ENCODE peak calls at places on chromosomes 2 and 18, in seven cellular contexts. One of them, this sample, is unnamed. For H3K27me3, the result is how much of the 10 kb centered on the place peaks cover.

GRCh38 chr2:42812899-42813479 is 20.6 kb upstream of the HAAO start:
- DNase-seq in MM.1S: peak
- DNase-seq in ovary: no peak
- DNase-seq in AG04450: no peak
- DNase-seq in transverse colon: no peak
- DNase-seq in right atrium auricular region: no peak
- DNase-seq in CD8-positive, alpha-beta T cell: no peak
- DNase-seq in this sample: no peak

GRCh38 chr2:36824281-36824680 is 127.8 kb downstream of the VIT start:
- DNase-seq in transverse colon: no peak
- DNase-seq in CD8-positive, alpha-beta T cell: no peak
- DNase-seq in MM.1S: no peak
- DNase-seq in AG04450: no peak
- DNase-seq in right atrium auricular region: no peak
- DNase-seq in ovary: no peak
- DNase-seq in this sample: no peak

GRCh38 chr2:70127920-70128444 is 40.7 kb downstream of the PCBP1 start:
- DNase-seq in transverse colon: no peak
- DNase-seq in right atrium auricular region: no peak
- DNase-seq in CD8-positive, alpha-beta T cell: no peak
- DNase-seq in ovary: no peak
- DNase-seq in AG04450: no peak
- DNase-seq in MM.1S: peak
- DNase-seq in this sample: no peak

GRCh38 chr2:241014764-241015163 is 16.3 kb downstream of the SNED1 start:
- DNase-seq in right atrium auricular region: peak
- DNase-seq in MM.1S: no peak
- DNase-seq in ovary: peak
- DNase-seq in AG04450: no peak
- DNase-seq in CD8-positive, alpha-beta T cell: no peak
- DNase-seq in transverse colon: no peak
- DNase-seq in this sample: no peak

GRCh38 chr2:209942936-209943605 is 59.4 kb upstream of the RPE start:
- DNase-seq in AG04450: no peak
- DNase-seq in transverse colon: no peak
- DNase-seq in CD8-positive, alpha-beta T cell: no peak
- DNase-seq in ovary: no peak
- DNase-seq in MM.1S: no peak
- DNase-seq in right atrium auricular region: no peak
- DNase-seq in this sample: no peak

GRCh38 chr2:233342301-233342700 is 12.0 kb upstream of the DGKD start:
- DNase-seq in ovary: no peak
- DNase-seq in right atrium auricular region: no peak
- DNase-seq in transverse colon: no peak
- DNase-seq in CD8-positive, alpha-beta T cell: no peak
- DNase-seq in AG04450: no peak
- DNase-seq in MM.1S: no peak
- DNase-seq in this sample: no peak

GRCh38 chr2:211408485-211408884 is 852.1 kb downstream of the CPS1 start:
- DNase-seq in right atrium auricular region: no peak
- DNase-seq in CD8-positive, alpha-beta T cell: no peak
- DNase-seq in transverse colon: no peak
- DNase-seq in ovary: no peak
- DNase-seq in MM.1S: no peak
- DNase-seq in AG04450: no peak
- DNase-seq in this sample: peak

GRCh38 chr2:38178142-38178541 is 102.2 kb upstream of the CYP1B1 start:
- DNase-seq in MM.1S: no peak
- DNase-seq in ovary: peak
- DNase-seq in CD8-positive, alpha-beta T cell: no peak
- DNase-seq in AG04450: no peak
- DNase-seq in right atrium auricular region: peak
- DNase-seq in transverse colon: no peak
- DNase-seq in this sample: no peak

GRCh38 chr2:231181848-231182247 is 16.6 kb upstream of the ARMC9 start:
- DNase-seq in right atrium auricular region: peak
- DNase-seq in MM.1S: no peak
- DNase-seq in ovary: no peak
- DNase-seq in AG04450: no peak
- DNase-seq in CD8-positive, alpha-beta T cell: no peak
- DNase-seq in transverse colon: peak
- DNase-seq in this sample: no peak

GRCh38 chr2:231177156-231178007 is 21.0 kb upstream of the ARMC9 start:
- DNase-seq in ovary: no peak
- DNase-seq in right atrium auricular region: no peak
- DNase-seq in MM.1S: no peak
- DNase-seq in transverse colon: no peak
- DNase-seq in AG04450: no peak
- DNase-seq in CD8-positive, alpha-beta T cell: no peak
- DNase-seq in this sample: no peak

GRCh38 chr2:235447210-235447609 is 46.6 kb upstream of the AGAP1 start:
- DNase-seq in MM.1S: no peak
- DNase-seq in transverse colon: no peak
- DNase-seq in right atrium auricular region: no peak
- DNase-seq in ovary: no peak
- DNase-seq in CD8-positive, alpha-beta T cell: no peak
- DNase-seq in AG04450: no peak
- DNase-seq in this sample: no peak

GRCh38 chr2:11499081-11499743 is 33.3 kb upstream of the E2F6 start:
- DNase-seq in transverse colon: no peak
- DNase-seq in ovary: no peak
- DNase-seq in right atrium auricular region: no peak
- DNase-seq in CD8-positive, alpha-beta T cell: no peak
- DNase-seq in MM.1S: peak
- DNase-seq in AG04450: no peak
- DNase-seq in this sample: no peak

GRCh38 chr2:102660070-102660469 is 40.7 kb downstream of the SLC9A2 start:
- DNase-seq in right atrium auricular region: no peak
- DNase-seq in MM.1S: no peak
- DNase-seq in AG04450: no peak
- DNase-seq in CD8-positive, alpha-beta T cell: no peak
- DNase-seq in transverse colon: peak
- DNase-seq in ovary: no peak
- DNase-seq in this sample: no peak

GRCh38 chr18:8424917-8425725 is 184.1 kb upstream of the RAB12 start:
- DNase-seq in AG04450: peak
- DNase-seq in transverse colon: no peak
- DNase-seq in CD8-positive, alpha-beta T cell: no peak
- DNase-seq in right atrium auricular region: no peak
- DNase-seq in MM.1S: no peak
- DNase-seq in ovary: no peak
- DNase-seq in this sample: peak

GRCh38 chr2:10000541-10000940 is 42.8 kb upstream of the KLF11 start:
- DNase-seq in right atrium auricular region: no peak
- DNase-seq in ovary: no peak
- DNase-seq in MM.1S: no peak
- DNase-seq in transverse colon: no peak
- DNase-seq in CD8-positive, alpha-beta T cell: no peak
- DNase-seq in AG04450: no peak
- DNase-seq in this sample: no peak

GRCh38 chr2:26574066-26574899 is 66.9 kb downstream of the CIB4 start:
- DNase-seq in right atrium auricular region: no peak
- DNase-seq in ovary: no peak
- DNase-seq in AG04450: no peak
- DNase-seq in MM.1S: no peak
- DNase-seq in CD8-positive, alpha-beta T cell: no peak
- DNase-seq in transverse colon: no peak
- DNase-seq in this sample: no peak

GRCh38 chr2:191622374-191623320 is 55.3 kb upstream of the NABP1 start:
- DNase-seq in MM.1S: no peak
- DNase-seq in transverse colon: no peak
- DNase-seq in CD8-positive, alpha-beta T cell: no peak
- DNase-seq in ovary: no peak
- DNase-seq in AG04450: no peak
- DNase-seq in right atrium auricular region: no peak
- DNase-seq in this sample: no peak

GRCh38 chr18:54388203-54389142 is 30.8 kb downstream of the C18orf54 start:
- DNase-seq in AG04450: peak
- DNase-seq in right atrium auricular region: no peak
- DNase-seq in MM.1S: peak
- DNase-seq in CD8-positive, alpha-beta T cell: peak
- DNase-seq in transverse colon: peak
- DNase-seq in ovary: no peak
- DNase-seq in this sample: peak

GRCh38 chr2:174431902-174432301 is 36.4 kb downstream of the SCRN3 start:
- DNase-seq in CD8-positive, alpha-beta T cell: no peak
- DNase-seq in ovary: no peak
- DNase-seq in transverse colon: no peak
- DNase-seq in right atrium auricular region: no peak
- DNase-seq in AG04450: no peak
- DNase-seq in MM.1S: no peak
- DNase-seq in this sample: no peak

GRCh38 chr2:239790721-239791120 is 234.4 kb downstream of the NDUFA10 start:
- DNase-seq in transverse colon: peak
- DNase-seq in AG04450: no peak
- DNase-seq in ovary: no peak
- DNase-seq in MM.1S: no peak
- DNase-seq in CD8-positive, alpha-beta T cell: no peak
- DNase-seq in right atrium auricular region: no peak
- DNase-seq in this sample: no peak

GRCh38 chr2:239790313-239790712 is 234.8 kb downstream of the NDUFA10 start:
- DNase-seq in transverse colon: peak
- DNase-seq in AG04450: no peak
- DNase-seq in MM.1S: no peak
- DNase-seq in right atrium auricular region: no peak
- DNase-seq in ovary: no peak
- DNase-seq in CD8-positive, alpha-beta T cell: no peak
- DNase-seq in this sample: no peak

GRCh38 chr2:239791727-239792648 is 233.2 kb downstream of the NDUFA10 start:
- DNase-seq in MM.1S: no peak
- DNase-seq in AG04450: no peak
- DNase-seq in ovary: no peak
- DNase-seq in transverse colon: peak
- DNase-seq in CD8-positive, alpha-beta T cell: no peak
- DNase-seq in right atrium auricular region: no peak
- DNase-seq in this sample: no peak

GRCh38 chr2:239787651-239788050 is 237.5 kb downstream of the NDUFA10 start:
- DNase-seq in transverse colon: peak
- DNase-seq in CD8-positive, alpha-beta T cell: no peak
- DNase-seq in AG04450: no peak
- DNase-seq in ovary: no peak
- DNase-seq in MM.1S: no peak
- DNase-seq in right atrium auricular region: no peak
- DNase-seq in this sample: no peak

GRCh38 chr2:239789711-239790110 is 235.4 kb downstream of the NDUFA10 start:
- DNase-seq in CD8-positive, alpha-beta T cell: no peak
- DNase-seq in right atrium auricular region: no peak
- DNase-seq in ovary: no peak
- DNase-seq in transverse colon: no peak
- DNase-seq in MM.1S: no peak
- DNase-seq in AG04450: no peak
- DNase-seq in this sample: no peak
- H3K27me3 ChIP-seq in CD8-positive, alpha-beta T cell: under half
- H3K27me3 ChIP-seq in right atrium auricular region: under half
- H3K27me3 ChIP-seq in ovary: under half
- H3K27me3 ChIP-seq in transverse colon: under half
- H3K27me3 ChIP-seq in MM.1S: under half
- H3K27me3 ChIP-seq in AG04450: under half
- H3K27me3 ChIP-seq in this sample: under half

GRCh38 chr2:83782122-83782521 is 677.0 kb downstream of the SUCLG1 start:
- DNase-seq in MM.1S: no peak
- DNase-seq in right atrium auricular region: no peak
- DNase-seq in CD8-positive, alpha-beta T cell: no peak
- DNase-seq in AG04450: no peak
- DNase-seq in ovary: no peak
- DNase-seq in transverse colon: no peak
- DNase-seq in this sample: no peak
- TF ChIP-seq CTCF in MM.1S: no peak
- TF ChIP-seq CTCF in right atrium auricular region: no peak
- TF ChIP-seq CTCF in CD8-positive, alpha-beta T cell: no peak
- TF ChIP-seq CTCF in AG04450: no peak
- TF ChIP-seq CTCF in ovary: no peak
- TF ChIP-seq CTCF in transverse colon: no peak
- TF ChIP-seq CTCF in this sample: no peak

GRCh38 chr2:195657634-195658540 is 861 bp downstream of the SLC39A10 start:
- DNase-seq in CD8-positive, alpha-beta T cell: peak
- DNase-seq in right atrium auricular region: peak
- DNase-seq in MM.1S: peak
- DNase-seq in transverse colon: peak
- DNase-seq in AG04450: peak
- DNase-seq in ovary: peak
- DNase-seq in this sample: peak

GRCh38 chr2:195656859-195657633 is at the start of gene SLC39A10:
- DNase-seq in right atrium auricular region: peak
- DNase-seq in CD8-positive, alpha-beta T cell: peak
- DNase-seq in ovary: peak
- DNase-seq in AG04450: peak
- DNase-seq in transverse colon: peak
- DNase-seq in MM.1S: peak
- DNase-seq in this sample: peak

GRCh38 chr2:195659114-195659513 is 2.1 kb downstream of the SLC39A10 start:
- DNase-seq in AG04450: no peak
- DNase-seq in MM.1S: no peak
- DNase-seq in CD8-positive, alpha-beta T cell: peak
- DNase-seq in right atrium auricular region: no peak
- DNase-seq in ovary: no peak
- DNase-seq in transverse colon: no peak
- DNase-seq in this sample: no peak

GRCh38 chr2:195658541-195658890 is 1.5 kb downstream of the SLC39A10 start:
- DNase-seq in ovary: no peak
- DNase-seq in CD8-positive, alpha-beta T cell: no peak
- DNase-seq in AG04450: peak
- DNase-seq in MM.1S: no peak
- DNase-seq in right atrium auricular region: no peak
- DNase-seq in transverse colon: no peak
- DNase-seq in this sample: peak

DNA sequence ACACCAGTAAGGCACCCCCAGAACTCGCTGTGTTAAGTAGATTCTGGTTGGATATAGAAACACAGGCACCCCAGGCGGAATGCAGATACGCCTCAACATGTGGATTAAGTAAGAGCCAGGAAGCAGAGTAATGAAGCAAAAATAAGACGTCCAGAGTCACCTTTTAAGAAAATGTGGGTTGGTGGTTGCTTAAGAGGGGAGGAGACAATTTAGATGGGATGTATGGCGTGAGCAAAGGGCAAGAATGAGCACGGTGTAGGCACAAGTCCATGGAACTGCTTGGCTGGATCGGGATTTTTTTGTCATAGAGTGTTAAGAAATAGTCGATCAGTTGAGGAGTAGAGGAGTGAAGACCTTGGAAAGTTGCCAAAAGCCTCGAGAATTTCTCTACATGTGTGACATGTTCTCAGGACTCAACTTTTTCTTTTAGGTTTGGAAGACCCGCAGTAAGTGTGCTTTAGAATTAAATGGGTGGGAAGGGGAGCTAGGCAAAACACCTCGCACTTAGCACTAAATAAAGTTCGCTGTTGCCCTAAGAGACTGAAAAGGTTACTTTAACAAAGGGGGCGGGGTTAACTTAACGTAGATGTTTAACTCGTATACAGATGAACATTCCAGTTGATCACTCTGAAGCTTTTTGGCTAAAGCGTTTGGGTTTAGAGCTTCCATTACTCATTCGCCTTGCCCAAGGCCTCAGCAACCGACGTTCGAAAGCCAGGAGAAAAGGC is 731 bp upstream of the SLC39A10 start:
- DNase-seq in CD8-positive, alpha-beta T cell: no peak
- DNase-seq in ovary: peak
- DNase-seq in right atrium auricular region: no peak
- DNase-seq in MM.1S: no peak
- DNase-seq in transverse colon: no peak
- DNase-seq in AG04450: no peak
- DNase-seq in this sample: no peak
- H3K4me3 ChIP-seq in CD8-positive, alpha-beta T cell: peak
- H3K4me3 ChIP-seq in ovary: peak
- H3K4me3 ChIP-seq in right atrium auricular region: peak
- H3K4me3 ChIP-seq in MM.1S: peak
- H3K4me3 ChIP-seq in transverse colon: peak
- H3K4me3 ChIP-seq in AG04450: peak
- H3K4me3 ChIP-seq in this sample: peak

GRCh38 chr2:71463342-71463654 is 9.9 kb downstream of the DYSF start:
- DNase-seq in transverse colon: no peak
- DNase-seq in right atrium auricular region: peak
- DNase-seq in MM.1S: no peak
- DNase-seq in CD8-positive, alpha-beta T cell: no peak
- DNase-seq in ovary: no peak
- DNase-seq in AG04450: no peak
- DNase-seq in this sample: no peak
- H3K27me3 ChIP-seq in transverse colon: under half
- H3K27me3 ChIP-seq in right atrium auricular region: under half
- H3K27me3 ChIP-seq in MM.1S: half or more
- H3K27me3 ChIP-seq in CD8-positive, alpha-beta T cell: under half
- H3K27me3 ChIP-seq in ovary: under half
- H3K27me3 ChIP-seq in AG04450: half or more
- H3K27me3 ChIP-seq in this sample: under half